ENCODE peak calls at places on chromosomes 11 and 22, in seven cellular contexts. M, D, B, P, A, W and S are unnamed samples.

GRCh38 chr11:10641314-10642206 is 52.0 kb downstream of the IRAG1 start:
- DNase-seq in M (no peak), D (no peak), B (no peak), P (no peak), A (no peak), W (no peak), S (no peak)

GRCh38 chr11:73830261-73830660 is 42.6 kb downstream of the MRPL48 start:
- DNase-seq in M (no peak), D (no peak), B (no peak), P (no peak), A (no peak), W (no peak), S (no peak)

GRCh38 chr11:8767466-8768142 is 85.0 kb downstream of the RPL27A start:
- DNase-seq in M (no peak), D (no peak), B (no peak), P (peak; percentile 84), A (no peak), W (no peak), S (no peak)

GRCh38 chr11:2795491-2795991 is 90.0 kb downstream of the CDKN1C start:
- DNase-seq in M (no peak), D (no peak), B (no peak), P (no peak), A (no peak), W (no peak), S (no peak)

GRCh38 chr11:118001494-118001971 is 15.3 kb downstream of the IL10RA start:
- DNase-seq in M (no peak), D (no peak), B (no peak), P (no peak), A (no peak), W (no peak), S (no peak)

GRCh38 chr11:36385121-36385530 is 89.0 kb downstream of the PRR5L start:
- DNase-seq in M (peak; percentile 16), D (no peak), B (no peak), P (no peak), A (no peak), W (no peak), S (no peak)

GRCh38 chr11:102807921-102808320 is 10.0 kb upstream of the MMP1 start:
- DNase-seq in M (no peak), D (no peak), B (peak; percentile 75), P (no peak), A (no peak), W (peak; percentile 41), S (peak; percentile 75)

GRCh38 chr22:37353839-37354238 is 71.5 kb downstream of the CYTH4 start:
- DNase-seq in M (no peak), D (no peak), B (no peak), P (no peak), A (no peak), W (no peak), S (no peak)

GRCh38 chr11:94880216-94880615 is 93.1 kb downstream of the CWC15 start:
- DNase-seq in M (no peak), D (no peak), B (peak; percentile 74), P (peak; percentile 91), A (no peak), W (no peak), S (no peak)

GRCh38 chr11:116534270-116534975 is 238.4 kb downstream of the BUD13 start:
- DNase-seq in M (no peak), D (no peak), B (no peak), P (no peak), A (no peak), W (no peak), S (no peak)

GRCh38 chr11:14021738-14022137 is 59.2 kb downstream of the SPON1 start:
- DNase-seq in M (no peak), D (no peak), B (no peak), P (no peak), A (no peak), W (no peak), S (no peak)

GRCh38 chr11:25211635-25212251 is 714.9 kb downstream of the LUZP2 start:
- DNase-seq in M (no peak), D (no peak), B (no peak), P (peak; percentile 75), A (no peak), W (no peak), S (peak; percentile 57)

GRCh38 chr11:117885777-117886176 is 9.3 kb upstream of the FXYD6 start:
- DNase-seq in M (no peak), D (peak; percentile 89), B (no peak), P (no peak), A (no peak), W (no peak), S (no peak)

GRCh38 chr11:110621826-110622225 is 90.4 kb downstream of the ARHGAP20 start:
- DNase-seq in M (no peak), D (no peak), B (no peak), P (no peak), A (no peak), W (no peak), S (no peak)

GRCh38 chr22:45149671-45150070 is 14.1 kb upstream of the NUP50 start:
- DNase-seq in M (no peak), D (no peak), B (no peak), P (no peak), A (no peak), W (no peak), S (no peak)

GRCh38 chr22:32255726-32256125 is 579 bp upstream of the SLC5A4 start:
- DNase-seq in M (no peak), D (no peak), B (no peak), P (peak; percentile 11), A (no peak), W (no peak), S (no peak)

GRCh38 chr11:132520199-132520598 is 1012.1 kb downstream of the OPCML start:
- DNase-seq in M (no peak), D (no peak), B (no peak), P (no peak), A (no peak), W (no peak), S (no peak)

GRCh38 chr22:46365166-46365624 is 29.7 kb downstream of the TRMU start:
- DNase-seq in M (no peak), D (no peak), B (no peak), P (no peak), A (no peak), W (no peak), S (no peak)
- TF ChIP-seq CTCF in M (no peak), D (no peak), B (no peak), P (no peak), A (no peak), W (no peak), S (no peak)

GRCh38 chr11:100855466-100856067 is 168.5 kb downstream of the ARHGAP42 start:
- DNase-seq in M (no peak), D (no peak), B (peak; percentile 57), P (peak; percentile 36), A (no peak), W (no peak), S (no peak)
- TF ChIP-seq CTCF in M (peak; percentile 47), D (peak; percentile 76), B (peak; percentile 67), P (peak; percentile 54), A (peak; percentile 66), W (peak; percentile 41), S (no peak)

GRCh38 chr11:980438-981365 is 55.0 kb downstream of the AP2A2 start:
- DNase-seq in M (no peak), D (no peak), B (peak; percentile 48), P (no peak), A (no peak), W (no peak), S (no peak)
- TF ChIP-seq CTCF in M (no peak), D (no peak), B (no peak), P (no peak), A (no peak), W (no peak), S (no peak)

DNA sequence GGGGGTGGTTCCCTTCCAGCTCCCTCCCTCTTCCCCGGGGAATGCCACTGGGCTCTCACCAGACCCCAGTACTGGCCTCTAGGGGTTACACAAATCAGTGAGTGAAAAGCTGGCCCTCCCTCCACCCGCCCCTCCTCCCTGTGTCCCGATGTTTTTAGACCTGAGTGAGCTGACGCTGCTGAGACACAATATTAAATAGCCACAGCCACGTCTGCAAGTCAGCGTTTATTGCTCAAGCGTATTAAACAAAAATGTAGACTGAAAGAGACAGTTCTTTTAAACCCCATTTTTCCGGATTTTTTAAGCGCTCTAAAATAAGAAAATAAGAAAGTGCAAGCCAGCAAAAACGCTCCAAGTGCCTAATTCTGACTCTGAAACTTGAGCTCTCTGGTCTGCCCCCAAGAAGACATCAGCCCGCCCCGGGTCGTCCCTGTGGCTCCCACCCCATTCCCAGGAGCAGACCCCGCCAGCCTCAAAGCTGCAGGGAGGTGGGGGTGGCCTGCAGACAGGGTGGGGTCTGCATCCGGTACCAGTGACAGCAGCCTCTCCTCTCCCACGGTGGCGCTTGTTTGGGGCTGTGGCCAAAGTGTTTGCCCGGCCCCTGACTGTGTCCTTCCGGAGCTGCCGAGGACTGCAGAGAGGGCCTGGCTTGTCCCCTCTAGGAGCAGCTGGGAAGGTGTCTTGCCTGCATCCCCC is 1.2 kb upstream of the TTLL8 start:
- DNase-seq in M (no peak), D (no peak), B (peak; percentile 29), P (no peak), A (no peak), W (peak; percentile 74), S (no peak)
- TF ChIP-seq CTCF in M (no peak), D (no peak), B (no peak), P (no peak), A (no peak), W (peak; percentile 2), S (no peak)

DNA sequence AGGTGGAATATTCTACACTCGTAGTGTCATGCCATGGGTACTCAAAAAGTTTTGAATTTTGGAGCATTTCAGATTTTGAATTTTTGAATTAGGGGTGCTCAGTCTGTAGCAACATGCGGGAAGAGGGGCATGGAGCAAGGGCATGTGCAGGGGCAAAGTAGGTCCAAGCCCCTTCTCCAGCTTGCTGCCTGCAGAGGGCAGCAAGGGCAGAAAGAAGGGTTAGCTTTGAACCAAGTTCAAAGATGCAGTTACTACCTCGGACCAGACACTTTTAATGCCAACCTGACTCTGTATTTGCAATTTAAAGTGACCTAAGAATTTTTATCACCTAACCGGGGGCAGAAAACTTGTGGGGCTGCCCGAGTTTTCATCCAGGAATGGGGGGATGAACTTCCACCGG is 68.2 kb downstream of the CD82 start:
- DNase-seq in M (no peak), D (no peak), B (peak; percentile 17), P (no peak), A (no peak), W (no peak), S (no peak)
- TF ChIP-seq CTCF in M (peak; percentile 29), D (peak; percentile 53), B (peak; percentile 30), P (no peak), A (no peak), W (no peak), S (no peak)

GRCh38 chr11:34356130-34356529 is 1.7 kb downstream of the ABTB2 start:
- DNase-seq in M (no peak), D (no peak), B (no peak), P (peak; percentile 21), A (no peak), W (no peak), S (no peak)
- TF ChIP-seq CTCF in M (no peak), D (no peak), B (peak; percentile 20), P (no peak), A (no peak), W (no peak), S (no peak)